ENCODE peak calls at places on chromosomes 16 and 17, in seven cellular contexts. H is AG04449; R is erythroblast; Q is PC-9; G is activated CD4-positive, alpha-beta memory T cell treated with anti-CD3 and anti-CD28 coated beads, Interleukin-2, amount 10 ng/mL, durations not matched to agents 7 days and 5 days; B is HEK293T; I is germinal center. N is an unnamed sample.

GRCh38 chr17:17743391-17744112 is 62.3 kb downstream of the RAI1 start:
- DNase-seq in I (no peak), Q (no peak), G (no peak), H (no peak), B (no peak), R (no peak), N (no peak)

GRCh38 chr16:89366561-89367537 is 123.5 kb downstream of the ANKRD11 start:
- DNase-seq in I (no peak), H (no peak), Q (no peak), R (no peak), G (no peak), B (no peak), N (no peak)

GRCh38 chr16:88063201-88063773 is 112.1 kb downstream of the BANP start:
- DNase-seq in G (no peak), H (peak), Q (no peak), B (no peak), I (no peak), R (no peak), N (no peak)

GRCh38 chr17:77810536-77810935 is 148.0 kb upstream of the TNRC6C start:
- DNase-seq in H (no peak), Q (no peak), R (no peak), G (no peak), B (no peak), I (no peak), N (no peak)

GRCh38 chr16:88297178-88297720 is 85.5 kb upstream of the ZNF469 start:
- DNase-seq in B (no peak), G (no peak), H (no peak), Q (no peak), I (no peak), R (no peak), N (no peak)

GRCh38 chr16:4653981-4654380 is 29.4 kb downstream of the MGRN1 start:
- DNase-seq in G (no peak), B (no peak), I (no peak), H (no peak), Q (no peak), R (no peak), N (no peak)

GRCh38 chr16:81758376-81758775 is 20.7 kb upstream of the PLCG2 start:
- DNase-seq in H (no peak), I (no peak), B (no peak), G (no peak), Q (peak), R (no peak), N (peak)

GRCh38 chr17:27455569-27455913 is 707 bp upstream of the KSR1 start:
- DNase-seq in R (no peak), H (no peak), I (no peak), G (no peak), B (no peak), Q (no peak), N (no peak)

GRCh38 chr16:73176577-73177013 is 128.7 kb upstream of the ZFHX3 start:
- DNase-seq in G (no peak), I (no peak), B (no peak), R (no peak), H (peak), Q (peak), N (no peak)

GRCh38 chr17:19325542-19325941 is 37.0 kb downstream of the B9D1 start:
- DNase-seq in Q (no peak), B (no peak), I (no peak), G (no peak), H (no peak), R (no peak), N (no peak)

N was measured in OCI-M1.